ENCODE peak calls at places on chromosomes 6 and 20, in four cellular contexts. I is PC-3, F is heart left ventricle, G is A673. O is an unnamed sample.

GRCh38 chr6:47306887-47307286 is 2.8 kb downstream of the TNFRSF21 start:
- DNase-seq in I (peak), F (no peak), G (peak), O (no peak)

GRCh38 chr6:7974932-7975763 is 64.6 kb upstream of the TXNDC5 start:
- DNase-seq in I (peak), F (peak), G (no peak), O (peak)

GRCh38 chr20:49384437-49385434 is 97.7 kb downstream of the KCNB1 start:
- DNase-seq in I (peak), F (peak), G (peak), O (peak)

GRCh38 chr6:130111031-130111430 is 92.7 kb downstream of the L3MBTL3 start:
- DNase-seq in I (no peak), F (no peak), G (no peak), O (no peak)

GRCh38 chr6:112356994-112357393 is 9.9 kb downstream of the RFPL4B start:
- DNase-seq in I (no peak), F (no peak), G (no peak), O (no peak)

GRCh38 chr6:5132741-5133140 is 47.6 kb downstream of the PPP1R3G start:
- DNase-seq in I (no peak), F (peak), G (peak), O (peak)

GRCh38 chr6:80608881-80609280 is 502.4 kb downstream of the BCKDHB start:
- DNase-seq in I (no peak), F (no peak), G (no peak), O (no peak)

GRCh38 chr6:6851059-6851658 is 256.6 kb upstream of the RREB1 start:
- DNase-seq in I (peak), F (peak), G (peak), O (peak)

GRCh38 chr20:34472246-34472925 is 43.8 kb upstream of the DYNLRB1 start:
- DNase-seq in I (peak), F (no peak), G (peak), O (peak)

GRCh38 chr6:163718537-163718936 is 304.0 kb downstream of the QKI start:
- DNase-seq in I (no peak), F (no peak), G (no peak), O (no peak)

GRCh38 chr20:1491891-1492642 is 847 bp upstream of the SIRPB2 start:
- DNase-seq in I (peak), F (no peak), G (peak), O (no peak)

GRCh38 chr20:50541606-50542041 is 31.4 kb downstream of the PTPN1 start:
- DNase-seq in I (no peak), F (no peak), G (no peak), O (no peak)

GRCh38 chr20:41643504-41643938 is 25.3 kb upstream of the CHD6 start:
- DNase-seq in I (peak), F (no peak), G (peak), O (peak)

GRCh38 chr6:52514514-52514913 is 62.3 kb downstream of the TRAM2 start:
- DNase-seq in I (no peak), F (no peak), G (peak), O (peak)

GRCh38 chr6:137033828-137034227 is 10.9 kb downstream of the IL20RA start:
- DNase-seq in I (peak), F (no peak), G (no peak), O (no peak)

GRCh38 chr6:13874191-13874549 is 50.6 kb upstream of the RNF182 start:
- DNase-seq in I (no peak), F (no peak), G (no peak), O (no peak)
- H3K4me3 ChIP-seq in I (peak), F (peak), G (peak), O (peak)

GRCh38 chr6:154479388-154480143 is 30.9 kb downstream of the CNKSR3 start:
- DNase-seq in I (no peak), F (no peak), G (peak), O (peak)
- TF ChIP-seq CTCF in I (no peak), F (no peak), G (no peak), O (no peak)

GRCh38 chr6:26032387-26033131 is 54.7 kb upstream of the HFE start:
- DNase-seq in I (peak), F (no peak), G (peak), O (peak)
- H3K4me3 ChIP-seq in I (peak), F (peak), G (peak), O (peak)

GRCh38 chr6:109715616-109716015 is 24.5 kb downstream of the FIG4 start:
- DNase-seq in I (no peak), F (no peak), G (no peak), O (peak)
- TF ChIP-seq CTCF in I (no peak), F (no peak), G (no peak), O (no peak)

DNA sequence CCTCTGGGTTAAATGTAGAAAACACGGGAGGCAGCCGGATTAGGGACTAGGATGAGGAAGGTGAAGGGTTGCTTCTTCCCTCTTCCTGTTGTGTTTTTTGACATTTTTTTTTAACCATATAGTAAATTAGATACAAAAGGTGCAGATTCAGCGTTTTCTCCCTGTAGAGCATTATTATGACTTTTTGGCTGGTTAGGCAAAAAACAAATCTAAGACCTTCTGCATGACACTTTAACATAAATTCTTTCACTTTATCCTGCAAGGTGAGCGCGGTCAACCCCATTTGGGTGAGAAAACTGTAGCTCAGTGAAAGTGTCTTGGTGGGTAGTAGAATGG is 1.3 kb downstream of the SLC16A10 start:
- DNase-seq in I (no peak), F (no peak), G (no peak), O (no peak)
- H3K4me3 ChIP-seq in I (peak), F (peak), G (peak), O (no peak)

GRCh38 chr6:18138906-18139305 is 16.0 kb downstream of the TPMT start:
- DNase-seq in I (no peak), F (no peak), G (no peak), O (no peak)
- TF ChIP-seq CTCF in I (no peak), F (no peak), G (no peak), O (no peak)

GRCh38 chr20:62560162-62560561 is 82.1 kb upstream of the SLCO4A1 start:
- DNase-seq in I (no peak), F (no peak), G (no peak), O (no peak)
- H3K4me3 ChIP-seq in I (no peak), F (no peak), G (no peak), O (no peak)

GRCh38 chr20:17611290-17611539 is 41.3 kb downstream of the DSTN start:
- DNase-seq in I (no peak), F (no peak), G (no peak), O (no peak)
- TF ChIP-seq CTCF in I (no peak), F (no peak), G (no peak), O (peak)

GRCh38 chr6:68641172-68641571 is 6.1 kb downstream of the ADGRB3 start:
- DNase-seq in I (no peak), F (no peak), G (no peak), O (no peak)

GRCh38 chr6:68638225-68638900 is 3.3 kb downstream of the ADGRB3 start:
- DNase-seq in I (peak), F (no peak), G (peak), O (peak)

GRCh38 chr6:68640506-68640875 is 5.4 kb downstream of the ADGRB3 start:
- DNase-seq in I (no peak), F (no peak), G (no peak), O (no peak)

GRCh38 chr6:68639211-68639610 is 4.1 kb downstream of the ADGRB3 start:
- DNase-seq in I (no peak), F (no peak), G (no peak), O (no peak)

GRCh38 chr6:68639826-68640505 is 4.9 kb downstream of the ADGRB3 start:
- DNase-seq in I (no peak), F (no peak), G (peak), O (no peak)
- H3K4me3 ChIP-seq in I (peak), F (peak), G (peak), O (no peak)

O was measured in fibroblast of villous mesenchyme.